ENCODE peak calls at places on chromosomes 1 and 21, in eight cellular contexts. V, W, N, Z, K, B, O and U are unnamed samples. For H3K4me1, the result is how much of the 10 kb centered on the place peaks cover.

GRCh38 chr1:7387053-7387861 is 383.8 kb upstream of the VAMP3 start:
- DNase-seq in V (no peak), W (no peak), N (no peak), Z (peak), K (peak), B (no peak), O (no peak), U (no peak)

GRCh38 chr1:224528900-224529299 is 87.2 kb upstream of the CNIH3 start:
- DNase-seq in V (peak), W (no peak), N (no peak), Z (peak), K (no peak), B (no peak), O (no peak), U (peak)

GRCh38 chr1:23732363-23733224 is 10.7 kb upstream of the ELOA start:
- DNase-seq in V (no peak), W (no peak), N (no peak), Z (peak), K (peak), B (no peak), O (no peak), U (no peak)

GRCh38 chr1:10541286-10541685 is 66.5 kb downstream of the PEX14 start:
- DNase-seq in V (no peak), W (no peak), N (no peak), Z (no peak), K (no peak), B (no peak), O (no peak), U (no peak)

GRCh38 chr1:174160109-174160473 is 771 bp downstream of the RABGAP1L start:
- DNase-seq in V (peak), W (no peak), N (peak), Z (peak), K (peak), B (peak), O (peak), U (no peak)

GRCh38 chr1:21607549-21608529 is 61.3 kb downstream of the RAP1GAP start:
- DNase-seq in V (peak), W (peak), N (peak), Z (peak), K (peak), B (peak), O (peak), U (peak)

GRCh38 chr1:118158918-118159317 is 26.1 kb downstream of the SPAG17 start:
- DNase-seq in V (peak), W (no peak), N (no peak), Z (peak), K (peak), B (no peak), O (no peak), U (no peak)

GRCh38 chr1:119516680-119517079 is 9.7 kb downstream of the HSD3B1 start:
- DNase-seq in V (no peak), W (no peak), N (no peak), Z (no peak), K (no peak), B (no peak), O (no peak), U (no peak)

GRCh38 chr1:2237773-2238172 is 9.7 kb downstream of the SKI start:
- DNase-seq in V (peak), W (no peak), N (no peak), Z (no peak), K (no peak), B (no peak), O (no peak), U (no peak)

GRCh38 chr1:203033917-203034316 is 7.6 kb downstream of the PPFIA4 start:
- DNase-seq in V (no peak), W (no peak), N (no peak), Z (no peak), K (no peak), B (no peak), O (no peak), U (no peak)

GRCh38 chr1:187390157-187390556 is 561.4 kb downstream of the PLA2G4A start:
- DNase-seq in V (no peak), W (no peak), N (no peak), Z (peak), K (no peak), B (no peak), O (no peak), U (peak)

GRCh38 chr21:24514081-24514733 is 1093.1 kb downstream of the MRPL39 start:
- DNase-seq in V (peak), W (no peak), N (no peak), Z (peak), K (no peak), B (no peak), O (no peak), U (peak)

GRCh38 chr1:7469255-7469938 is 301.7 kb upstream of the VAMP3 start:
- DNase-seq in V (peak), W (no peak), N (no peak), Z (no peak), K (peak), B (no peak), O (no peak), U (peak)

GRCh38 chr1:196779093-196779492 is 4.5 kb downstream of the CFHR3 start:
- DNase-seq in V (no peak), W (no peak), N (no peak), Z (no peak), K (no peak), B (no peak), O (no peak), U (no peak)

GRCh38 chr1:18575620-18576019 is 55.0 kb upstream of the PAX7 start:
- DNase-seq in V (no peak), W (peak), N (peak), Z (peak), K (no peak), B (peak), O (peak), U (peak)

GRCh38 chr1:192545781-192546521 is 29.6 kb upstream of the RGS1 start:
- DNase-seq in V (no peak), W (peak), N (no peak), Z (no peak), K (no peak), B (no peak), O (no peak), U (peak)

GRCh38 chr1:16321176-16321867 is 31.0 kb downstream of the FBXO42 start:
- DNase-seq in V (no peak), W (no peak), N (no peak), Z (no peak), K (peak), B (peak), O (no peak), U (no peak)

GRCh38 chr1:200739499-200740290 is 1.0 kb downstream of the CAMSAP2 start:
- DNase-seq in V (no peak), W (peak), N (peak), Z (peak), K (peak), B (peak), O (peak), U (no peak)

GRCh38 chr1:25790472-25790871 is 9.5 kb upstream of the SELENON start:
- DNase-seq in V (no peak), W (no peak), N (no peak), Z (no peak), K (no peak), B (no peak), O (no peak), U (no peak)

GRCh38 chr1:27959792-27960603 is at the start of gene XKR8:
- DNase-seq in V (peak), W (peak), N (peak), Z (peak), K (peak), B (peak), O (peak), U (peak)

GRCh38 chr1:109252167-109252892 is 3.0 kb downstream of the CELSR2 start:
- DNase-seq in V (no peak), W (no peak), N (no peak), Z (no peak), K (no peak), B (no peak), O (no peak), U (no peak)

GRCh38 chr21:16216595-16216994 is 486.8 kb downstream of the USP25 start:
- DNase-seq in V (no peak), W (no peak), N (no peak), Z (no peak), K (no peak), B (no peak), O (no peak), U (no peak)

GRCh38 chr1:33377013-33377412 is 53.9 kb downstream of the PHC2 start:
- DNase-seq in V (no peak), W (no peak), N (no peak), Z (no peak), K (peak), B (no peak), O (no peak), U (no peak)

GRCh38 chr1:204363335-204364114 is 3.8 kb upstream of the PLEKHA6 start:
- DNase-seq in V (peak), W (peak), N (peak), Z (peak), K (peak), B (peak), O (peak), U (peak)
- TF ChIP-seq EZH2 in V (no peak), W (no peak), N (no peak), Z (no peak), K (no peak), B (no peak), O (no peak), U (no peak)

DNA sequence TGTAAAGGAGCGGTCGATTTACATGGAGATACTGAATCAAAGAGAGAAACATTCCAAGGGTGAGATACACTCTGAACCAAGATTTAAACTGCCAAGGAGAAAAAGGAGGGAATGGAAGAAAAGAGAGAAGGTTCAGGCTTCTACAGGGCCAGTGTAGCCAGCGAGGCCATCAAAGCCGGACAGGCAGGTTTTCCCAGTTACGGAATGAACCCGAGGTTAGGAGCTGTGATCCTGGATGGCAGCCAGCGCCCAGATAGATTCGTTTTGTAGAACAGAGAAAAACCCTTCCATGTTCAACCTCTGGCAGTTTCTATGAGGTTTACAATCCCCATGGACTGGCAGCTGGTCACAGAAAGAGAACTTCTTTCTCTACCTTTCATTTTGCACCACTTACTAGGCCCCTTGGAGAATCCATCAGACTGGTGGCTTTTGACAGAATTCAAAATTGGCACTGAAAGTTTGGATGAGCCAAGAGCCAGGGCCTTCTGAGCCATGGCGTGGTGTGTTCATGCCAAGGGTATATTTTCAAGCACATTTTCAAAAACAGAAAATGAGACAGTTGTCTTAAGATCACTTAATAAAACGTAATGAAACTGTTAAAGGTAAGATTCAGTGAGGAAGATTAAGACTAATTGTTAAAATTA is 171.5 kb downstream of the RUNX1 start:
- DNase-seq in V (no peak), W (no peak), N (no peak), Z (peak), K (no peak), B (no peak), O (peak), U (no peak)
- H3K4me1 ChIP-seq in V (under half), W (under half), N (under half), Z (half or more), K (under half), B (under half), O (under half), U (under half)

GRCh38 chr1:227542153-227543120 is 20.9 kb upstream of the ZNF678 start:
- DNase-seq in V (peak), W (no peak), N (peak), Z (peak), K (peak), B (peak), O (peak), U (peak)

GRCh38 chr1:227541129-227541528 is 22.2 kb upstream of the ZNF678 start:
- DNase-seq in V (no peak), W (no peak), N (no peak), Z (no peak), K (no peak), B (no peak), O (no peak), U (no peak)

GRCh38 chr1:227540170-227541098 is 22.9 kb upstream of the ZNF678 start:
- DNase-seq in V (no peak), W (no peak), N (no peak), Z (no peak), K (no peak), B (no peak), O (no peak), U (no peak)

GRCh38 chr1:227543283-227544066 is 19.9 kb upstream of the ZNF678 start:
- DNase-seq in V (no peak), W (no peak), N (no peak), Z (no peak), K (no peak), B (no peak), O (no peak), U (no peak)

GRCh38 chr1:227541796-227542152 is 21.6 kb upstream of the ZNF678 start:
- DNase-seq in V (no peak), W (no peak), N (no peak), Z (no peak), K (no peak), B (no peak), O (no peak), U (no peak)
- TF ChIP-seq CTCF in V (no peak), W (no peak), N (no peak), Z (no peak), K (no peak), B (no peak), O (no peak), U (no peak)

GRCh38 chr1:63322944-63323865 is 838 bp downstream of the FOXD3 start:
- DNase-seq in V (peak), W (no peak), N (peak), Z (no peak), K (peak), B (no peak), O (peak), U (peak)

GRCh38 chr1:63321061-63321787 is 1.1 kb upstream of the FOXD3 start:
- DNase-seq in V (peak), W (no peak), N (peak), Z (no peak), K (no peak), B (no peak), O (no peak), U (no peak)

GRCh38 chr1:63321788-63322247 is 549 bp upstream of the FOXD3 start:
- DNase-seq in V (no peak), W (no peak), N (peak), Z (peak), K (no peak), B (no peak), O (no peak), U (no peak)

GRCh38 chr1:63323866-63324778 is 1.8 kb downstream of the FOXD3 start:
- DNase-seq in V (no peak), W (no peak), N (peak), Z (no peak), K (no peak), B (no peak), O (peak), U (no peak)

GRCh38 chr1:63322248-63322943 is at the start of gene FOXD3:
- DNase-seq in V (peak), W (no peak), N (peak), Z (peak), K (peak), B (no peak), O (peak), U (peak)
- TF ChIP-seq EZH2 in V (no peak), W (no peak), N (peak), Z (no peak), K (peak), B (no peak), O (peak), U (no peak)